ENCODE peak calls at places on chromosomes 7 and 10, in nine cellular contexts. Z is CD8-positive, alpha-beta T cell; W is dorsolateral prefrontal cortex; O is nephron progenitor cell; P is PC-3; N is colonic mucosa; I is WTC11; X is upper lobe of right lung; M is pancreas. Y is an unnamed sample.

GRCh38 chr10:88113657-88114272 is 250.3 kb downstream of the PTEN start:
- DNase-seq in Z (no peak), W (no peak), O (no peak), P (no peak), N (no peak), I (no peak), X (no peak), M (no peak), Y (no peak)

GRCh38 chr7:132417037-132417906 is 159.0 kb downstream of the PLXNA4 start:
- DNase-seq in Z (no peak), W (no peak), O (no peak), P (no peak), N (no peak), I (no peak), X (no peak), M (no peak), Y (no peak)

GRCh38 chr10:70551971-70552422 is 50.5 kb downstream of the PRF1 start:
- DNase-seq in Z (no peak), W (no peak), O (no peak), P (no peak), N (no peak), I (no peak), X (peak; percentile 83), M (no peak), Y (no peak)

GRCh38 chr7:68511281-68511680 is 1087.0 kb upstream of the AUTS2 start:
- DNase-seq in Z (no peak), W (peak; percentile 37), O (no peak), P (no peak), N (no peak), I (peak; percentile 10), X (no peak), M (no peak), Y (no peak)

GRCh38 chr10:62690703-62691102 is 113.8 kb upstream of the ADO start:
- DNase-seq in Z (no peak), W (no peak), O (peak; percentile 11), P (peak; percentile 70), N (no peak), I (peak; percentile 20), X (no peak), M (no peak), Y (no peak)

GRCh38 chr10:116836902-116837513 is 12.3 kb upstream of the ENO4 start:
- DNase-seq in Z (no peak), W (no peak), O (no peak), P (no peak), N (no peak), I (no peak), X (no peak), M (no peak), Y (no peak)

GRCh38 chr7:18455644-18456043 is 39.9 kb upstream of the HDAC9 start:
- DNase-seq in Z (no peak), W (no peak), O (no peak), P (no peak), N (no peak), I (no peak), X (no peak), M (no peak), Y (no peak)

GRCh38 chr7:27103489-27104226 is 1.2 kb upstream of the HOXA2 start:
- DNase-seq in Z (no peak), W (no peak), O (peak; percentile 65), P (no peak), N (peak; percentile 67), I (no peak), X (no peak), M (no peak), Y (no peak)

GRCh38 chr10:29542723-29543122 is 92.0 kb downstream of the SVIL start:
- DNase-seq in Z (no peak), W (no peak), O (no peak), P (no peak), N (no peak), I (no peak), X (no peak), M (no peak), Y (no peak)

DNA sequence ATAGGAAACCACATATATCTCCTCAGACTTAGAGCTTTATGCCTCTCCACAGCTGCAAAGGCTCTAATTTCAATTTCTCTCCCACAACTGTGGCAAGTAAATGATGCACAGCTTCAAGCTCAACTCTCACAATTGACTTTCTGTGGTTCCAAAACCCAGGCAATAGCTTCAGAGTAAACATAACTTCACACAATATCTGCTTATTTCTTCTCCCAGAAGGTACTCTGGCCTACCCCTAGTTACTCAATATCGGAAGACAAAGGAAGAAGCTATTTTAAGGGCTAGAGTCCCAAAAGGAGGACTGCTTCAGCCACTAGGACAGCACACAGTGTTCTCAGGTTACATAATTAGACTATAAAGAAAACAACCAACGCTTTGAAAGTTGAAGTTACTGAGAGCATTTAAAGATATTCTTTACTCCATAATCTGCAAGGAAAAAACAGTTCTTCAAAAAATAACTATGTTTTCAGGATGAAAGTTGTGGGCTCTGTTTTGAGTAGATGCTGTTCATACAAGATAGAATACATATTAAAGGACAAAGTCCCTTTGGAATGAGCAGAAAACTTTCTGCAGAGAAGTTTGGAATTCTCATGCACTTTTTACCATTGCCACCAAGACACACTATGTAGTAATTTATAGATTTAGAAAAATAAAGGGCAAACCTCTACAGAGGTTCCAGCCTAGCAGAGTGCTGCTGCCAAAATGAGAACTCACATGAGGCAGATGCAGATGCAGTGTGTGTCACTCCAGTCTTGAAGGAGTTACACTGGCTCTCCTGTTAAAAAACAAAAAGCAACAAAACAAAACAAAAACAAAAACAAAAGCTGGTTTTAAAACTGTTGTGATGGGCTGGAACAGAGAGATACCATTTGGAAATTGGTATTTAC is 81.8 kb downstream of the NT5C2 start:
- DNase-seq in Z (no peak), W (no peak), O (no peak), P (no peak), N (no peak), I (no peak), X (no peak), M (no peak), Y (no peak)
- TF ChIP-seq CTCF in Z (no peak), W (peak; percentile 14), O (no peak), P (no peak), N (no peak), I (no peak), X (no peak), M (no peak), Y (no peak)

GRCh38 chr7:16422100-16422430 is 727 bp upstream of the CRPPA start:
- DNase-seq in Z (no peak), W (no peak), O (no peak), P (no peak), N (no peak), I (no peak), X (no peak), M (no peak), Y (no peak)

GRCh38 chr7:16420329-16420648 is 1.0 kb downstream of the CRPPA start:
- DNase-seq in Z (no peak), W (no peak), O (no peak), P (no peak), N (no peak), I (no peak), X (no peak), M (no peak), Y (no peak)

GRCh38 chr7:16419859-16420258 is 1.5 kb downstream of the CRPPA start:
- DNase-seq in Z (no peak), W (no peak), O (no peak), P (no peak), N (no peak), I (no peak), X (no peak), M (no peak), Y (no peak)

GRCh38 chr7:16421333-16422099 is at the start of gene CRPPA:
- DNase-seq in Z (peak; percentile 45), W (peak; percentile 42), O (peak; percentile 61), P (no peak), N (peak; percentile 49), I (peak; percentile 50), X (peak; percentile 80), M (peak; percentile 38), Y (no peak)

DNA sequence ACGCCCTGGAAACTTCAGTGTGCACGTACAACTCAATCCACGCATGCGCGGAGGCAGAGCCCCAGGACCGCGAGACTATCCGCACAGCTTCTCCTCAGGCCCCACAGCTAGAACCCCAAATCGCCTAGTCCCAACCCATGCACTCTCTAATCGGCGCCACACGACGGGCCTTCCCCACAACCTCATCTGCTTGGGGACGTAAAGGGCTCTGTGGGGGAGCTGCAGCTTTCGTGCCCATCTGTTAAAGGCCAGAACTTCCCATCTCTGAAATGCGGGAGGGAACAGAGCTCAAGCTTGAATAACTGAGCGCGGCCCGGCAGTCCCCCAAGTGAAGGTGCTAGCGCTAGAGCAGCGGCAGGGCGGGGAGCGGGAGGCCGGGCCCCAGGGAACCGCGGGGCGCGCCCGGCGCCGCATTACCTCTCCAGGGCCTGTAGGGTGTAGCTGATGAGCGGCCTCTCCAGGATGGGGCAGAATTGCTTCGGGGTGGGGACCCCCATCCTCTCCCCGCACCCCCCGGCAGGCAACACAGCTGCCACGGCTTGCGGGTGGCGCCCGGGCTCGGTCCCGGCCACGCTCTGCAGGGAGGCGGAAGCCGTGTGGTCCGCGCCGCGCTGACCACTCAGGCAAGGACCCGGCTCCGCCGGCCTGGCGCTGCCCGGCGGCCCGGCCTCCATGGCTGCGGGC is 547 bp downstream of the CRPPA start:
- DNase-seq in Z (peak; percentile 82), W (peak; percentile 88), O (peak; percentile 71), P (peak; percentile 71), N (peak; percentile 91), I (peak; percentile 76), X (peak; percentile 94), M (peak; percentile 87), Y (no peak)
- TF ChIP-seq CTCF in Z (no peak), W (no peak), O (peak; percentile 21), P (peak; percentile 38), N (peak; percentile 19), I (no peak), X (peak; percentile 39), M (no peak), Y (no peak)

GRCh38 chr10:127755758-127756157 is 18.8 kb downstream of the FOXI2 start:
- DNase-seq in Z (no peak), W (no peak), O (no peak), P (no peak), N (no peak), I (no peak), X (no peak), M (no peak), Y (no peak)
- TF ChIP-seq CTCF in Z (no peak), W (no peak), O (no peak), P (no peak), N (no peak), I (no peak), X (no peak), M (no peak), Y (no peak)

GRCh38 chr7:100357131-100357561 is 771 bp upstream of the PILRB start:
- DNase-seq in Z (no peak), W (no peak), O (no peak), P (no peak), N (no peak), I (no peak), X (no peak), M (no peak), Y (no peak)

GRCh38 chr7:100356416-100357068 is 1.4 kb upstream of the PILRB start:
- DNase-seq in Z (no peak), W (no peak), O (no peak), P (no peak), N (no peak), I (no peak), X (no peak), M (no peak), Y (no peak)

GRCh38 chr7:100358857-100359212 is 918 bp downstream of the PILRB start:
- DNase-seq in Z (no peak), W (no peak), O (no peak), P (no peak), N (no peak), I (no peak), X (no peak), M (no peak), Y (no peak)

GRCh38 chr7:100360102-100360607 is 2.2 kb downstream of the PILRB start:
- DNase-seq in Z (no peak), W (no peak), O (no peak), P (no peak), N (no peak), I (no peak), X (peak; percentile 16), M (no peak), Y (no peak)

GRCh38 chr7:100358027-100358856 is at the start of gene PILRB:
- DNase-seq in Z (no peak), W (no peak), O (no peak), P (no peak), N (no peak), I (no peak), X (no peak), M (no peak), Y (no peak)
- TF ChIP-seq CTCF in Z (no peak), W (no peak), O (no peak), P (no peak), N (no peak), I (no peak), X (no peak), M (no peak), Y (no peak)